ENCODE peak calls at places on chromosome 20, in seven cellular contexts. E, W, C, S, G, Y and Q are unnamed samples.

GRCh38 chr20:36777576-36777975 is 4.0 kb upstream of the DSN1 start:
- DNase-seq in E (no peak), W (no peak), C (no peak), S (no peak), G (no peak), Y (no peak), Q (no peak)

GRCh38 chr20:50537546-50538201 is 27.5 kb downstream of the PTPN1 start:
- DNase-seq in E (no peak), W (no peak), C (no peak), S (no peak), G (no peak), Y (no peak), Q (no peak)

GRCh38 chr20:49747707-49748524 is 34.2 kb upstream of the B4GALT5 start:
- DNase-seq in E (no peak), W (peak), C (peak), S (no peak), G (peak), Y (peak), Q (peak)

GRCh38 chr20:13649548-13649947 is 10.8 kb upstream of the TASP1 start:
- DNase-seq in E (no peak), W (no peak), C (no peak), S (no peak), G (peak), Y (no peak), Q (no peak)

GRCh38 chr20:48733296-48733790 is 94.5 kb downstream of the PREX1 start:
- DNase-seq in E (no peak), W (no peak), C (no peak), S (no peak), G (peak), Y (no peak), Q (no peak)

GRCh38 chr20:48816282-48816860 is 11.4 kb downstream of the PREX1 start:
- DNase-seq in E (no peak), W (no peak), C (no peak), S (no peak), G (no peak), Y (no peak), Q (no peak)

GRCh38 chr20:58162976-58163375 is 65.5 kb downstream of the ANKRD60 start:
- DNase-seq in E (no peak), W (no peak), C (peak), S (no peak), G (no peak), Y (no peak), Q (no peak)

GRCh38 chr20:14333734-14334133 is 3.7 kb downstream of the FLRT3 start:
- DNase-seq in E (no peak), W (no peak), C (no peak), S (no peak), G (no peak), Y (no peak), Q (no peak)

GRCh38 chr20:2093200-2093781 is 8.3 kb upstream of the STK35 start:
- DNase-seq in E (no peak), W (no peak), C (peak), S (no peak), G (no peak), Y (peak), Q (no peak)

GRCh38 chr20:25022680-25023079 is 30.1 kb upstream of the APMAP start:
- DNase-seq in E (no peak), W (peak), C (peak), S (no peak), G (no peak), Y (no peak), Q (no peak)

GRCh38 chr20:5871720-5872410 is 78.5 kb downstream of the TRMT6 start:
- DNase-seq in E (no peak), W (no peak), C (no peak), S (no peak), G (no peak), Y (no peak), Q (no peak)

GRCh38 chr20:20075032-20075431 is 22.7 kb downstream of the CFAP61 start:
- DNase-seq in E (no peak), W (no peak), C (no peak), S (no peak), G (no peak), Y (no peak), Q (no peak)

GRCh38 chr20:38123021-38123587 is 42.0 kb downstream of the TGM2 start:
- DNase-seq in E (no peak), W (peak), C (peak), S (no peak), G (peak), Y (peak), Q (peak)

GRCh38 chr20:50592282-50593004 is 82.3 kb downstream of the PTPN1 start:
- DNase-seq in E (no peak), W (peak), C (no peak), S (no peak), G (peak), Y (no peak), Q (no peak)

GRCh38 chr20:48614593-48615274 is 213.1 kb downstream of the PREX1 start:
- DNase-seq in E (no peak), W (peak), C (peak), S (no peak), G (peak), Y (no peak), Q (no peak)

GRCh38 chr20:22374678-22375590 is 209.4 kb downstream of the FOXA2 start:
- DNase-seq in E (no peak), W (no peak), C (no peak), S (no peak), G (peak), Y (no peak), Q (no peak)

GRCh38 chr20:53071833-53072232 is 99.7 kb downstream of the TSHZ2 start:
- DNase-seq in E (no peak), W (no peak), C (no peak), S (no peak), G (no peak), Y (no peak), Q (no peak)

GRCh38 chr20:38173237-38174156 is 8.4 kb upstream of the TGM2 start:
- DNase-seq in E (no peak), W (no peak), C (peak), S (no peak), G (peak), Y (peak), Q (peak)

GRCh38 chr20:58721951-58722371 is 29.4 kb downstream of the NPEPL1 start:
- DNase-seq in E (no peak), W (no peak), C (no peak), S (no peak), G (no peak), Y (no peak), Q (peak)

GRCh38 chr20:35992713-35993335 is 24.4 kb downstream of the CNBD2 start:
- DNase-seq in E (peak), W (no peak), C (no peak), S (peak), G (peak), Y (peak), Q (no peak)

GRCh38 chr20:54476336-54476928 is 1.0 kb downstream of the DOK5 start:
- DNase-seq in E (no peak), W (no peak), C (no peak), S (no peak), G (no peak), Y (no peak), Q (no peak)
- H3K27ac ChIP-seq in E (no peak), W (no peak), C (no peak), S (no peak), G (peak), Y (no peak), Q (no peak)

GRCh38 chr20:44181611-44182010 is 5.4 kb downstream of the JPH2 start:
- DNase-seq in E (no peak), W (no peak), C (no peak), S (no peak), G (no peak), Y (no peak), Q (no peak)

GRCh38 chr20:44183282-44183681 is 3.7 kb downstream of the JPH2 start:
- DNase-seq in E (no peak), W (no peak), C (no peak), S (no peak), G (no peak), Y (no peak), Q (no peak)

GRCh38 chr20:44180814-44181213 is 6.2 kb downstream of the JPH2 start:
- DNase-seq in E (peak), W (no peak), C (no peak), S (no peak), G (peak), Y (no peak), Q (peak)

GRCh38 chr20:44182863-44183262 is 4.1 kb downstream of the JPH2 start:
- DNase-seq in E (no peak), W (no peak), C (no peak), S (no peak), G (no peak), Y (no peak), Q (no peak)

DNA sequence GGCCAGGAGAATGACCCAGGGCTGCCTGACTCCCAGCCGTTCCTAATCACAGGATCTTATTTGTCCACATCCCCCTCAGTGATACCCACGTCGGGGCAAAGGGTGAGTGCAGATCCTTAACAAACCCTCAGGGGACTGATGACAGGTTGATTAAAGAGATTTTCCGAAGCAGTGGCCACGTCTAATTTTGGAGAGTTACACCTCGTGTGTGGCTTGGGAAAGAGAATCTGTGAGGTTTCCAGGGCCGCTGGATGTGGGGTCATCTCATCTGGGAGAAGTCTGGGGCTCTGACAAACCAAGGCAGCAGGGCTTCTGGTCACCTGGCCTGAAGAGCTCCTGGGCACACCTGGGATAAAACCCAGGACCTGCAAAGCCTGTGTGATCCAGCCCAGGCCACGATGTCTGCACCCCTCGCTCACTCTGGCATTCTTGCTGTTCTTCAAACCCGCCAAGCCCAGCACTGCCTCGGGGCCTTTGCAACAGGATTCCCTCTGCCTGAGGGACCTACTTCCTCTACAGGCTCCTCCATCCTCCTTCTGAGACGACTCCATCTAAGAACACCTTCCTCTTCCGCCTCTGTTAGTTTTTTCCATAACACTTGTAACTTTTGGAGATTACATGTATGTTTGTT is 4.7 kb downstream of the JPH2 start:
- DNase-seq in E (no peak), W (no peak), C (no peak), S (no peak), G (no peak), Y (no peak), Q (no peak)
- H3K27ac ChIP-seq in E (no peak), W (no peak), C (peak), S (no peak), G (no peak), Y (no peak), Q (peak)

GRCh38 chr20:56222945-56223344 is 25.6 kb upstream of the MC3R start:
- DNase-seq in E (no peak), W (no peak), C (no peak), S (no peak), G (no peak), Y (no peak), Q (no peak)

GRCh38 chr20:56223352-56223751 is 25.2 kb upstream of the MC3R start:
- DNase-seq in E (no peak), W (no peak), C (no peak), S (no peak), G (no peak), Y (no peak), Q (no peak)

GRCh38 chr20:56217820-56218219 is 30.7 kb upstream of the MC3R start:
- DNase-seq in E (no peak), W (no peak), C (no peak), S (no peak), G (no peak), Y (no peak), Q (no peak)

GRCh38 chr20:56222201-56222600 is 26.3 kb upstream of the MC3R start:
- DNase-seq in E (no peak), W (no peak), C (no peak), S (no peak), G (peak), Y (no peak), Q (no peak)
- H3K27ac ChIP-seq in E (no peak), W (no peak), C (no peak), S (no peak), G (no peak), Y (no peak), Q (no peak)

DNA sequence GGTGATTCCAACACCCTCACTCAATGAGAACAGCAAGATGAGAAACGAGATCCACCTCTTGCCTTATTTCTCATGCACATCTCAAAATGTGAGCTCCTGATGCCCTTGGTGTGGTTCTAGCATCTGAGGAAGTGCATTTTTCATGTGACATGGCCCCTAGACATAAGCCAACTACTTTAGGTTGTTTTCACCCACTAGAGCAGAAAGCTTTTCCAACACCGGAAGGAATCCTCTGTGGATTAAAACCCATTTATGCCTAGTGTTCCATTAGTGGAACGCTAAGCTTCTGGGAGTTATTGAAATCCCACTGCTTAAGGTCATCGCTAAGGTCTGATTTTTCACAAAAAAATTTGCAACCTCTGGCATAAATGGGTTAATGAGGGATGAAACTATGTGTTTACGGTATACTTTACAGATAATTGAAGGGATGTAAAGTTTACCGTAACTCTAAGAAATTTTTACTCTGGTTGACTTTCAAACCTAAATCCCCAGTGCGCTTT is 24.0 kb downstream of the CYP24A1 start:
- DNase-seq in E (no peak), W (no peak), C (no peak), S (no peak), G (no peak), Y (no peak), Q (no peak)
- H3K27ac ChIP-seq in E (no peak), W (no peak), C (no peak), S (no peak), G (no peak), Y (no peak), Q (no peak)